ENCODE peak calls at places on chromosomes 5 and 9, in five cellular contexts. C is DMS153, O is NCI-H1092 treated with DMSO at 0.1 percent for 48 hours, X is epithelial cell of esophagus, J is KBM-7. N is an unnamed sample.

GRCh38 chr5:10792336-10792735 is 31.3 kb upstream of the DAP start:
- DNase-seq in J (no peak), X (no peak), C (peak; percentile 44), O (no peak), N (no peak)

GRCh38 chr5:55316289-55316688 is 8.5 kb downstream of the MTREX start:
- DNase-seq in O (no peak), X (no peak), C (no peak), J (no peak), N (no peak)

GRCh38 chr5:131513780-131514179 is 121.2 kb downstream of the RAPGEF6 start:
- DNase-seq in X (no peak), C (no peak), J (no peak), O (no peak), N (no peak)

GRCh38 chr5:147439253-147439652 is 70.6 kb downstream of the DPYSL3 start:
- DNase-seq in J (no peak), O (no peak), X (peak; percentile 47), C (no peak), N (no peak)

GRCh38 chr5:132411382-132411925 is 41.9 kb downstream of the SLC22A5 start:
- DNase-seq in X (peak; percentile 58), O (no peak), C (no peak), J (no peak), N (peak; percentile 72)

GRCh38 chr5:156137482-156137881 is 189.5 kb upstream of the SGCD start:
- DNase-seq in C (no peak), X (peak; percentile 1), J (no peak), O (no peak), N (no peak)

GRCh38 chr9:88831783-88832407 is 159.4 kb upstream of the S1PR3 start:
- DNase-seq in J (peak; percentile 18), C (no peak), X (no peak), O (no peak), N (peak; percentile 55)

GRCh38 chr9:110133608-110134214 is 74.2 kb downstream of the C9orf152 start:
- DNase-seq in C (no peak), O (no peak), J (no peak), X (peak; percentile 78), N (no peak)

GRCh38 chr9:131999692-132000551 is 79.7 kb downstream of the MED27 start:
- DNase-seq in J (no peak), C (no peak), X (peak; percentile 87), O (no peak), N (no peak)

GRCh38 chr5:111744455-111744854 is 12.5 kb downstream of the NREP start:
- DNase-seq in O (no peak), J (no peak), X (no peak), C (no peak), N (no peak)

GRCh38 chr9:124594673-124595072 is 87.5 kb upstream of the NR5A1 start:
- DNase-seq in X (no peak), J (no peak), C (no peak), O (no peak), N (no peak)

GRCh38 chr5:57779383-57780223 is 297.0 kb upstream of the ACTBL2 start:
- DNase-seq in O (peak; percentile 9), J (peak; percentile 56), X (peak; percentile 80), C (peak; percentile 12), N (peak; percentile 80)

GRCh38 chr9:97419315-97419867 is 7.5 kb downstream of the TDRD7 start:
- DNase-seq in O (no peak), X (peak; percentile 7), J (no peak), C (no peak), N (no peak)

GRCh38 chr9:86200599-86201162 is 58.8 kb downstream of the C9orf153 start:
- DNase-seq in X (no peak), C (no peak), J (no peak), O (no peak), N (no peak)

GRCh38 chr5:164352695-164353094 is 847.3 kb downstream of the MAT2B start:
- DNase-seq in X (no peak), J (no peak), O (no peak), C (no peak), N (no peak)

GRCh38 chr5:124698774-124699173 is 47.7 kb downstream of the ZNF608 start:
- DNase-seq in X (no peak), O (no peak), C (no peak), J (no peak), N (no peak)

GRCh38 chr9:111483419-111483861 is 743 bp downstream of the ECPAS start:
- DNase-seq in C (no peak), O (peak; percentile 46), X (peak; percentile 59), J (no peak), N (no peak)

GRCh38 chr9:118305371-118305770 is 601.2 kb downstream of the TLR4 start:
- DNase-seq in X (no peak), O (no peak), J (no peak), C (no peak), N (no peak)

GRCh38 chr5:14829396-14829795 is 42.2 kb downstream of the ANKH start:
- DNase-seq in C (no peak), O (no peak), J (no peak), X (no peak), N (no peak)

GRCh38 chr9:135504262-135505229 is 4.1 kb downstream of the MRPS2 start:
- DNase-seq in X (peak; percentile 67), C (no peak), O (no peak), J (peak; percentile 52), N (peak; percentile 65)

GRCh38 chr5:79840085-79840990 is 150.7 kb downstream of the CMYA5 start:
- DNase-seq in O (no peak), J (no peak), X (no peak), C (no peak), N (no peak)

GRCh38 chr9:31030741-31031202 is 1353.7 kb upstream of the ACO1 start:
- DNase-seq in X (peak; percentile 52), C (no peak), O (no peak), J (no peak), N (no peak)

N was measured in OCI-M1.